ENCODE peak calls at places on chromosomes 3 and 15, in six cellular contexts. One of them, this sample, is unnamed.

GRCh38 chr3:73681610-73682009 is 56.9 kb upstream of the PDZRN3 start:
- DNase-seq in pancreas: no peak
- DNase-seq in cardiac muscle cell: peak; percentile 28
- DNase-seq in fibroblast of pulmonary artery: peak; percentile 32
- DNase-seq in AG04450: peak; percentile 27
- DNase-seq in upper lobe of right lung: no peak
- DNase-seq in this sample: peak; percentile 35

GRCh38 chr3:140319801-140320200 is 358.1 kb upstream of the TRIM42 start:
- DNase-seq in cardiac muscle cell: no peak
- DNase-seq in fibroblast of pulmonary artery: no peak
- DNase-seq in upper lobe of right lung: no peak
- DNase-seq in AG04450: no peak
- DNase-seq in pancreas: no peak
- DNase-seq in this sample: no peak

GRCh38 chr3:14959358-14959943 is 12.1 kb downstream of the NR2C2 start:
- DNase-seq in upper lobe of right lung: no peak
- DNase-seq in AG04450: no peak
- DNase-seq in fibroblast of pulmonary artery: no peak
- DNase-seq in cardiac muscle cell: no peak
- DNase-seq in pancreas: no peak
- DNase-seq in this sample: no peak

GRCh38 chr3:83523470-83524073 is 1435.2 kb upstream of the CADM2 start:
- DNase-seq in cardiac muscle cell: peak; percentile 39
- DNase-seq in pancreas: no peak
- DNase-seq in fibroblast of pulmonary artery: peak; percentile 59
- DNase-seq in upper lobe of right lung: no peak
- DNase-seq in AG04450: no peak
- DNase-seq in this sample: peak; percentile 1

GRCh38 chr3:105304487-105304886 is 62.2 kb upstream of the ALCAM start:
- DNase-seq in pancreas: no peak
- DNase-seq in fibroblast of pulmonary artery: peak; percentile 23
- DNase-seq in AG04450: no peak
- DNase-seq in cardiac muscle cell: peak; percentile 45
- DNase-seq in upper lobe of right lung: no peak
- DNase-seq in this sample: peak; percentile 54

GRCh38 chr15:29815000-29815704 is 7.1 kb downstream of the TJP1 start:
- DNase-seq in AG04450: no peak
- DNase-seq in pancreas: no peak
- DNase-seq in cardiac muscle cell: no peak
- DNase-seq in upper lobe of right lung: no peak
- DNase-seq in fibroblast of pulmonary artery: peak; percentile 40
- DNase-seq in this sample: no peak

GRCh38 chr3:112628038-112628437 is 12.9 kb downstream of the CCDC80 start:
- DNase-seq in pancreas: no peak
- DNase-seq in fibroblast of pulmonary artery: no peak
- DNase-seq in AG04450: no peak
- DNase-seq in cardiac muscle cell: peak; percentile 1
- DNase-seq in upper lobe of right lung: no peak
- DNase-seq in this sample: no peak

GRCh38 chr15:93028632-93029612 is 60.1 kb downstream of the RGMA start:
- DNase-seq in upper lobe of right lung: peak; percentile 93
- DNase-seq in AG04450: peak; percentile 77
- DNase-seq in pancreas: peak; percentile 75
- DNase-seq in cardiac muscle cell: peak; percentile 97
- DNase-seq in fibroblast of pulmonary artery: peak; percentile 97
- DNase-seq in this sample: peak; percentile 88

GRCh38 chr3:45553469-45553974 is 41.0 kb upstream of the LIMD1 start:
- DNase-seq in pancreas: no peak
- DNase-seq in fibroblast of pulmonary artery: peak; percentile 75
- DNase-seq in upper lobe of right lung: no peak
- DNase-seq in AG04450: no peak
- DNase-seq in cardiac muscle cell: peak; percentile 83
- DNase-seq in this sample: peak; percentile 72

GRCh38 chr3:150635076-150635475 is 32.0 kb downstream of the SELENOT start:
- DNase-seq in fibroblast of pulmonary artery: no peak
- DNase-seq in upper lobe of right lung: no peak
- DNase-seq in AG04450: no peak
- DNase-seq in pancreas: no peak
- DNase-seq in cardiac muscle cell: no peak
- DNase-seq in this sample: no peak

GRCh38 chr3:159907828-159908227 is 80.8 kb upstream of the IL12A start:
- DNase-seq in fibroblast of pulmonary artery: no peak
- DNase-seq in cardiac muscle cell: peak; percentile 32
- DNase-seq in upper lobe of right lung: no peak
- DNase-seq in AG04450: no peak
- DNase-seq in pancreas: no peak
- DNase-seq in this sample: peak; percentile 46

GRCh38 chr3:99640214-99640851 is 1.9 kb downstream of the COL8A1 start:
- DNase-seq in fibroblast of pulmonary artery: no peak
- DNase-seq in cardiac muscle cell: no peak
- DNase-seq in AG04450: no peak
- DNase-seq in pancreas: no peak
- DNase-seq in upper lobe of right lung: no peak
- DNase-seq in this sample: peak; percentile 30

GRCh38 chr15:49370782-49371181 is 52.3 kb upstream of the FGF7 start:
- DNase-seq in upper lobe of right lung: no peak
- DNase-seq in fibroblast of pulmonary artery: peak; percentile 66
- DNase-seq in pancreas: no peak
- DNase-seq in cardiac muscle cell: peak; percentile 47
- DNase-seq in AG04450: no peak
- DNase-seq in this sample: peak; percentile 51

GRCh38 chr3:104763007-104763406 is 603.7 kb upstream of the ALCAM start:
- DNase-seq in cardiac muscle cell: peak; percentile 80
- DNase-seq in pancreas: no peak
- DNase-seq in fibroblast of pulmonary artery: peak; percentile 80
- DNase-seq in AG04450: no peak
- DNase-seq in upper lobe of right lung: no peak
- DNase-seq in this sample: peak; percentile 26

GRCh38 chr3:138081371-138082084 is 33.9 kb downstream of the DZIP1L start:
- DNase-seq in upper lobe of right lung: no peak
- DNase-seq in AG04450: no peak
- DNase-seq in fibroblast of pulmonary artery: peak; percentile 73
- DNase-seq in pancreas: no peak
- DNase-seq in cardiac muscle cell: no peak
- DNase-seq in this sample: peak; percentile 72

GRCh38 chr3:61637088-61638051 is 76.0 kb downstream of the PTPRG start:
- DNase-seq in fibroblast of pulmonary artery: peak; percentile 46
- DNase-seq in pancreas: peak; percentile 29
- DNase-seq in cardiac muscle cell: peak; percentile 63
- DNase-seq in AG04450: no peak
- DNase-seq in upper lobe of right lung: no peak
- DNase-seq in this sample: peak; percentile 89

GRCh38 chr3:126349611-126350501 is 7.4 kb downstream of the KLF15 start:
- DNase-seq in AG04450: no peak
- DNase-seq in pancreas: no peak
- DNase-seq in cardiac muscle cell: no peak
- DNase-seq in fibroblast of pulmonary artery: no peak
- DNase-seq in upper lobe of right lung: peak; percentile 47
- DNase-seq in this sample: no peak

GRCh38 chr15:86247249-86247955 is 167.7 kb downstream of the AGBL1 start:
- DNase-seq in pancreas: no peak
- DNase-seq in fibroblast of pulmonary artery: no peak
- DNase-seq in cardiac muscle cell: no peak
- DNase-seq in upper lobe of right lung: no peak
- DNase-seq in AG04450: no peak
- DNase-seq in this sample: no peak

GRCh38 chr15:98547741-98548166 is 100.6 kb upstream of the IGF1R start:
- DNase-seq in cardiac muscle cell: peak; percentile 40
- DNase-seq in AG04450: no peak
- DNase-seq in fibroblast of pulmonary artery: peak; percentile 29
- DNase-seq in upper lobe of right lung: no peak
- DNase-seq in pancreas: no peak
- DNase-seq in this sample: peak; percentile 3

GRCh38 chr3:81364411-81364810 is 397.0 kb downstream of the GBE1 start:
- DNase-seq in AG04450: no peak
- DNase-seq in upper lobe of right lung: no peak
- DNase-seq in pancreas: no peak
- DNase-seq in fibroblast of pulmonary artery: no peak
- DNase-seq in cardiac muscle cell: no peak
- DNase-seq in this sample: no peak

GRCh38 chr3:62559831-62560445 is 186.6 kb upstream of the FEZF2 start:
- DNase-seq in pancreas: no peak
- DNase-seq in fibroblast of pulmonary artery: peak; percentile 71
- DNase-seq in cardiac muscle cell: peak; percentile 65
- DNase-seq in upper lobe of right lung: no peak
- DNase-seq in AG04450: peak; percentile 11
- DNase-seq in this sample: peak; percentile 38

GRCh38 chr3:130748981-130749380 is 2.4 kb upstream of the PIK3R4 start:
- DNase-seq in upper lobe of right lung: no peak
- DNase-seq in cardiac muscle cell: peak; percentile 12
- DNase-seq in fibroblast of pulmonary artery: no peak
- DNase-seq in pancreas: no peak
- DNase-seq in AG04450: no peak
- DNase-seq in this sample: no peak

GRCh38 chr3:21839592-21839991 is 88.6 kb upstream of the ZNF385D start:
- DNase-seq in fibroblast of pulmonary artery: peak; percentile 81
- DNase-seq in AG04450: no peak
- DNase-seq in cardiac muscle cell: peak; percentile 92
- DNase-seq in upper lobe of right lung: no peak
- DNase-seq in pancreas: no peak
- DNase-seq in this sample: peak; percentile 55

GRCh38 chr3:13025090-13025489 is 48.1 kb downstream of the IQSEC1 start:
- DNase-seq in cardiac muscle cell: peak; percentile 54
- DNase-seq in fibroblast of pulmonary artery: peak; percentile 44
- DNase-seq in pancreas: peak; percentile 14
- DNase-seq in upper lobe of right lung: peak; percentile 72
- DNase-seq in AG04450: no peak
- DNase-seq in this sample: peak; percentile 22

GRCh38 chr15:78930577-78931388 is 14.1 kb downstream of the CTSH start:
- DNase-seq in upper lobe of right lung: peak; percentile 48
- DNase-seq in pancreas: no peak
- DNase-seq in cardiac muscle cell: peak; percentile 83
- DNase-seq in fibroblast of pulmonary artery: peak; percentile 74
- DNase-seq in AG04450: peak; percentile 49
- DNase-seq in this sample: peak; percentile 92

GRCh38 chr3:181250714-181251113 is 261.2 kb upstream of the DNAJC19 start:
- DNase-seq in AG04450: no peak
- DNase-seq in cardiac muscle cell: no peak
- DNase-seq in pancreas: no peak
- DNase-seq in fibroblast of pulmonary artery: no peak
- DNase-seq in upper lobe of right lung: no peak
- DNase-seq in this sample: no peak

GRCh38 chr3:186452517-186452916 is 90.5 kb upstream of the DGKG start:
- DNase-seq in AG04450: peak; percentile 24
- DNase-seq in upper lobe of right lung: no peak
- DNase-seq in fibroblast of pulmonary artery: peak; percentile 77
- DNase-seq in pancreas: no peak
- DNase-seq in cardiac muscle cell: peak; percentile 88
- DNase-seq in this sample: peak; percentile 57

GRCh38 chr3:33372218-33373081 is 67.8 kb downstream of the UBP1 start:
- DNase-seq in pancreas: no peak
- DNase-seq in upper lobe of right lung: no peak
- DNase-seq in AG04450: no peak
- DNase-seq in cardiac muscle cell: peak; percentile 72
- DNase-seq in fibroblast of pulmonary artery: peak; percentile 70
- DNase-seq in this sample: peak; percentile 64

GRCh38 chr3:189914799-189915198 is 205.9 kb downstream of the P3H2 start:
- DNase-seq in cardiac muscle cell: peak; percentile 88
- DNase-seq in fibroblast of pulmonary artery: peak; percentile 91
- DNase-seq in pancreas: no peak
- DNase-seq in upper lobe of right lung: no peak
- DNase-seq in AG04450: peak; percentile 75
- DNase-seq in this sample: peak; percentile 84

GRCh38 chr15:29429584-29429983 is 160.0 kb upstream of the NSMCE3 start:
- DNase-seq in cardiac muscle cell: no peak
- DNase-seq in pancreas: no peak
- DNase-seq in AG04450: no peak
- DNase-seq in fibroblast of pulmonary artery: no peak
- DNase-seq in upper lobe of right lung: no peak
- DNase-seq in this sample: no peak

GRCh38 chr3:8938021-8938420 is 25.3 kb downstream of the RAD18 start:
- DNase-seq in fibroblast of pulmonary artery: peak; percentile 75
- DNase-seq in pancreas: no peak
- DNase-seq in cardiac muscle cell: peak; percentile 65
- DNase-seq in AG04450: no peak
- DNase-seq in upper lobe of right lung: no peak
- DNase-seq in this sample: peak; percentile 39
- TF ChIP-seq CTCF in fibroblast of pulmonary artery: peak; percentile 60
- TF ChIP-seq CTCF in pancreas: no peak
- TF ChIP-seq CTCF in cardiac muscle cell: peak; percentile 49
- TF ChIP-seq CTCF in AG04450: peak; percentile 48
- TF ChIP-seq CTCF in upper lobe of right lung: no peak
- TF ChIP-seq CTCF in this sample: peak; percentile 53

GRCh38 chr15:89978914-89979313 is 22.2 kb upstream of the ZNF710 start:
- DNase-seq in cardiac muscle cell: no peak
- DNase-seq in fibroblast of pulmonary artery: no peak
- DNase-seq in upper lobe of right lung: no peak
- DNase-seq in AG04450: no peak
- DNase-seq in pancreas: no peak
- DNase-seq in this sample: no peak
- H3K4me3 ChIP-seq in cardiac muscle cell: no peak overlapping the region
- H3K4me3 ChIP-seq in fibroblast of pulmonary artery: no peak overlapping the region
- H3K4me3 ChIP-seq in upper lobe of right lung: no peak overlapping the region
- H3K4me3 ChIP-seq in AG04450: no peak overlapping the region
- H3K4me3 ChIP-seq in pancreas: no peak overlapping the region
- H3K4me3 ChIP-seq in this sample: no peak overlapping the region

DNA sequence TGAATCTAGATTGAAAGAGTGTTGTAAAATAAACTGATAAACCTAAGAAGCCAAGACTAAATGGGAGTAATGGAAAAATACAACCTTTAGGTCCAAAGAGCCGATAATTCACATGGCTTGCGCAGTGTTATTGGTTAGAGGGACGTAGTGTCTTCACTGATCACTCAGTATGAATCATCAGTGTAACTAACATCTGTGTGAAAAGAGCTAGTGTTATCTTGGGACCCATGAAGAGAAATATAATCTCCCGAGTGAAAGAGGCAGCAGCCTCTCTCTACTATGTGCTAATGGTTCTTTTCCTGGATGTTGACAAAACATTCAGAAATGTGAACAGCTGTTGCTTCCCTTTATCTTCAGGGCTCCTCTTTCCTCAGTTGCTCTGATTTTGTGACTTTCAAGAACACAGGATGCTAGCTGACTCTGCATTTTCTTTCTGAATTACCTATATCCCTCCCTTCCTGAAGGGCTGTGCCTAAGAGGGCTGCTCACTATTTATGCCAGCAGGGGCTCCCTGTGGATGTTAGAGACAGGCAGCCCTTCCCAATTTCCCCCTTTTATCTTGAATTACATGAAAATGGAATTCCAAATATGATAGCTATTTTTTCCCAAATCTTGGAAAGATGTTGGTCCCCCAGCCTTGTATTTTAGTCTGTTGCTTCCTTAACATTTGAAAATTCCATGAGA is 128.8 kb downstream of the GRM7 start:
- DNase-seq in pancreas: no peak
- DNase-seq in cardiac muscle cell: no peak
- DNase-seq in upper lobe of right lung: no peak
- DNase-seq in fibroblast of pulmonary artery: no peak
- DNase-seq in AG04450: no peak
- DNase-seq in this sample: no peak
- TF ChIP-seq CTCF in pancreas: no peak
- TF ChIP-seq CTCF in cardiac muscle cell: no peak
- TF ChIP-seq CTCF in upper lobe of right lung: no peak
- TF ChIP-seq CTCF in fibroblast of pulmonary artery: no peak
- TF ChIP-seq CTCF in AG04450: no peak
- TF ChIP-seq CTCF in this sample: no peak

DNA sequence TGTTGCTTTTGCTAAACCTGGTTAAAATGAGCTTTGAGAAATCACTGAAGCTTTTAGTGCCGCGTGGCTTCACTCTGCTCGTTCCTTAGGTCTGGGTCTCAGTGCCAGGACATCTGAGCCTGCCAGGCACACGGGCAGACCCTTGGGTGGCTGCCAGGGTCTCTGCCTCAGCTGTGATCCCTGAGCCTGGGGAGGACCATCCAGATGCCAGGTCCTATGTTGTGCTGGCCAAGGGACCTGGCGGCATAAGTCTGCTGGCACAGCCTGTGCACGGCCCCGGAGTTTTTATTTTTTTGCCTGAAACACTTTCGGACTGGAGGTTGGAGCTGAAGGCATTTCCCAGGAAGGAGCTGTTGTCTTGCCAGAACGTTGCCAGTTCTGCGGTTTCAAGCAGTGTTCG is 328.1 kb downstream of the LRTM1 start:
- DNase-seq in fibroblast of pulmonary artery: no peak
- DNase-seq in AG04450: no peak
- DNase-seq in cardiac muscle cell: no peak
- DNase-seq in upper lobe of right lung: no peak
- DNase-seq in pancreas: peak; percentile 33
- DNase-seq in this sample: no peak
- H3K4me3 ChIP-seq in fibroblast of pulmonary artery: no peak overlapping the region
- H3K4me3 ChIP-seq in AG04450: no peak overlapping the region
- H3K4me3 ChIP-seq in cardiac muscle cell: no peak overlapping the region
- H3K4me3 ChIP-seq in upper lobe of right lung: no peak overlapping the region
- H3K4me3 ChIP-seq in pancreas: no peak overlapping the region
- H3K4me3 ChIP-seq in this sample: no peak overlapping the region

This sample was measured in fibroblast of villous mesenchyme.